ENCODE peak calls at places on chromosomes 13 and 19, in six cellular contexts. One of them, this sample, is unnamed. For H3K4me1, the result is how much of the 10 kb centered on the place peaks cover.

GRCh38 chr19:41604831-41605230 is 22.0 kb downstream of the CEACAM4 start:
- DNase-seq in H9: no peak
- DNase-seq in trophoblast cell: no peak
- DNase-seq in H1: no peak
- DNase-seq in IMR-90: no peak
- DNase-seq in mesenchymal stem cell: no peak
- DNase-seq in this sample: no peak

GRCh38 chr19:38417544-38418506 is 8.2 kb downstream of the RASGRP4 start:
- DNase-seq in H9: peak
- DNase-seq in trophoblast cell: peak
- DNase-seq in H1: peak
- DNase-seq in IMR-90: no peak
- DNase-seq in mesenchymal stem cell: peak
- DNase-seq in this sample: peak

GRCh38 chr13:98445340-98446233 is 131.3 kb downstream of the STK24 start:
- DNase-seq in H9: peak
- DNase-seq in trophoblast cell: peak
- DNase-seq in H1: peak
- DNase-seq in IMR-90: peak
- DNase-seq in mesenchymal stem cell: peak
- DNase-seq in this sample: peak

GRCh38 chr13:21458457-21458815 is 667 bp downstream of the ZDHHC20 start:
- DNase-seq in H9: peak
- DNase-seq in trophoblast cell: peak
- DNase-seq in H1: peak
- DNase-seq in IMR-90: no peak
- DNase-seq in mesenchymal stem cell: no peak
- DNase-seq in this sample: no peak

GRCh38 chr19:17582613-17583012 is 27.2 kb downstream of the COLGALT1 start:
- DNase-seq in H9: no peak
- DNase-seq in trophoblast cell: no peak
- DNase-seq in H1: no peak
- DNase-seq in IMR-90: no peak
- DNase-seq in mesenchymal stem cell: no peak
- DNase-seq in this sample: no peak

GRCh38 chr19:18292810-18293641 is 11.6 kb upstream of the JUND start:
- DNase-seq in H9: peak
- DNase-seq in trophoblast cell: peak
- DNase-seq in H1: peak
- DNase-seq in IMR-90: peak
- DNase-seq in mesenchymal stem cell: peak
- DNase-seq in this sample: peak

GRCh38 chr13:42720116-42720857 is 61.1 kb upstream of the FAM216B start:
- DNase-seq in H9: no peak
- DNase-seq in trophoblast cell: peak
- DNase-seq in H1: no peak
- DNase-seq in IMR-90: peak
- DNase-seq in mesenchymal stem cell: peak
- DNase-seq in this sample: no peak

GRCh38 chr19:56919308-56919995 is 78.9 kb upstream of the PEG3 start:
- DNase-seq in H9: no peak
- DNase-seq in trophoblast cell: peak
- DNase-seq in H1: no peak
- DNase-seq in IMR-90: no peak
- DNase-seq in mesenchymal stem cell: no peak
- DNase-seq in this sample: no peak

GRCh38 chr13:42539670-42540069 is 34.3 kb upstream of the TNFSF11 start:
- DNase-seq in H9: peak
- DNase-seq in trophoblast cell: no peak
- DNase-seq in H1: no peak
- DNase-seq in IMR-90: no peak
- DNase-seq in mesenchymal stem cell: no peak
- DNase-seq in this sample: no peak

GRCh38 chr13:95882121-95882520 is 171.1 kb downstream of the UGGT2 start:
- DNase-seq in H9: no peak
- DNase-seq in trophoblast cell: no peak
- DNase-seq in H1: no peak
- DNase-seq in IMR-90: no peak
- DNase-seq in mesenchymal stem cell: no peak
- DNase-seq in this sample: no peak

GRCh38 chr19:54106716-54107115 is 4.1 kb downstream of the NDUFA3 start:
- DNase-seq in H9: no peak
- DNase-seq in trophoblast cell: no peak
- DNase-seq in H1: no peak
- DNase-seq in IMR-90: no peak
- DNase-seq in mesenchymal stem cell: no peak
- DNase-seq in this sample: no peak

GRCh38 chr13:85755123-85755522 is 44.1 kb downstream of the SLITRK6 start:
- DNase-seq in H9: no peak
- DNase-seq in trophoblast cell: peak
- DNase-seq in H1: no peak
- DNase-seq in IMR-90: peak
- DNase-seq in mesenchymal stem cell: no peak
- DNase-seq in this sample: no peak

GRCh38 chr13:114016321-114017027 is 42.6 kb upstream of the C13orf46 start:
- DNase-seq in H9: no peak
- DNase-seq in trophoblast cell: no peak
- DNase-seq in H1: no peak
- DNase-seq in IMR-90: no peak
- DNase-seq in mesenchymal stem cell: no peak
- DNase-seq in this sample: no peak

GRCh38 chr13:108915634-108916497 is 286.5 kb downstream of the MYO16 start:
- DNase-seq in H9: peak
- DNase-seq in trophoblast cell: peak
- DNase-seq in H1: no peak
- DNase-seq in IMR-90: peak
- DNase-seq in mesenchymal stem cell: peak
- DNase-seq in this sample: no peak

GRCh38 chr19:11767633-11768133 is 883 bp downstream of the ZNF441 start:
- DNase-seq in H9: no peak
- DNase-seq in trophoblast cell: peak
- DNase-seq in H1: peak
- DNase-seq in IMR-90: peak
- DNase-seq in mesenchymal stem cell: peak
- DNase-seq in this sample: no peak

GRCh38 chr19:7833225-7834156 is 3.5 kb downstream of the EVI5L start:
- DNase-seq in H9: no peak
- DNase-seq in trophoblast cell: peak
- DNase-seq in H1: no peak
- DNase-seq in IMR-90: peak
- DNase-seq in mesenchymal stem cell: no peak
- DNase-seq in this sample: no peak

GRCh38 chr19:8340341-8341096 is 2.5 kb downstream of the KANK3 start:
- DNase-seq in H9: peak
- DNase-seq in trophoblast cell: no peak
- DNase-seq in H1: peak
- DNase-seq in IMR-90: no peak
- DNase-seq in mesenchymal stem cell: peak
- DNase-seq in this sample: no peak

GRCh38 chr19:40366697-40367561 is 18.4 kb downstream of the PLD3 start:
- DNase-seq in H9: peak
- DNase-seq in trophoblast cell: no peak
- DNase-seq in H1: peak
- DNase-seq in IMR-90: peak
- DNase-seq in mesenchymal stem cell: peak
- DNase-seq in this sample: peak

GRCh38 chr13:50119593-50119992 is 104.3 kb downstream of the KCNRG start:
- DNase-seq in H9: no peak
- DNase-seq in trophoblast cell: no peak
- DNase-seq in H1: no peak
- DNase-seq in IMR-90: peak
- DNase-seq in mesenchymal stem cell: peak
- DNase-seq in this sample: no peak

GRCh38 chr19:57934820-57935665 is at the start of gene ZNF418:
- DNase-seq in H9: peak
- DNase-seq in trophoblast cell: peak
- DNase-seq in H1: peak
- DNase-seq in IMR-90: peak
- DNase-seq in mesenchymal stem cell: peak
- DNase-seq in this sample: peak

GRCh38 chr13:94548382-94549240 is 47.3 kb downstream of the TGDS start:
- DNase-seq in H9: peak
- DNase-seq in trophoblast cell: no peak
- DNase-seq in H1: no peak
- DNase-seq in IMR-90: peak
- DNase-seq in mesenchymal stem cell: peak
- DNase-seq in this sample: no peak

GRCh38 chr19:34180709-34181108 is 8.4 kb downstream of the LSM14A start:
- DNase-seq in H9: no peak
- DNase-seq in trophoblast cell: no peak
- DNase-seq in H1: no peak
- DNase-seq in IMR-90: no peak
- DNase-seq in mesenchymal stem cell: no peak
- DNase-seq in this sample: no peak

GRCh38 chr19:10991521-10992081 is 30.8 kb downstream of the SMARCA4 start:
- DNase-seq in H9: no peak
- DNase-seq in trophoblast cell: no peak
- DNase-seq in H1: no peak
- DNase-seq in IMR-90: no peak
- DNase-seq in mesenchymal stem cell: no peak
- DNase-seq in this sample: no peak

GRCh38 chr13:114151565-114152284 is 19.3 kb upstream of the RASA3 start:
- DNase-seq in H9: no peak
- DNase-seq in trophoblast cell: no peak
- DNase-seq in H1: no peak
- DNase-seq in IMR-90: no peak
- DNase-seq in mesenchymal stem cell: no peak
- DNase-seq in this sample: no peak

GRCh38 chr13:32475403-32475802 is 47.5 kb upstream of the N4BP2L1 start:
- DNase-seq in H9: no peak
- DNase-seq in trophoblast cell: peak
- DNase-seq in H1: no peak
- DNase-seq in IMR-90: no peak
- DNase-seq in mesenchymal stem cell: no peak
- DNase-seq in this sample: no peak
- H3K4me1 ChIP-seq in H9: under half
- H3K4me1 ChIP-seq in trophoblast cell: under half
- H3K4me1 ChIP-seq in H1: under half
- H3K4me1 ChIP-seq in IMR-90: under half
- H3K4me1 ChIP-seq in mesenchymal stem cell: under half
- H3K4me1 ChIP-seq in this sample: under half

GRCh38 chr13:23469901-23470525 is 36.5 kb upstream of the SACS start:
- DNase-seq in H9: no peak
- DNase-seq in trophoblast cell: peak
- DNase-seq in H1: no peak
- DNase-seq in IMR-90: peak
- DNase-seq in mesenchymal stem cell: no peak
- DNase-seq in this sample: no peak

GRCh38 chr13:23466144-23467002 is 32.9 kb upstream of the SACS start:
- DNase-seq in H9: peak
- DNase-seq in trophoblast cell: peak
- DNase-seq in H1: peak
- DNase-seq in IMR-90: peak
- DNase-seq in mesenchymal stem cell: peak
- DNase-seq in this sample: peak

GRCh38 chr13:23467932-23468278 is 34.4 kb upstream of the SACS start:
- DNase-seq in H9: no peak
- DNase-seq in trophoblast cell: no peak
- DNase-seq in H1: no peak
- DNase-seq in IMR-90: no peak
- DNase-seq in mesenchymal stem cell: no peak
- DNase-seq in this sample: no peak

GRCh38 chr13:23468811-23469210 is 35.3 kb upstream of the SACS start:
- DNase-seq in H9: no peak
- DNase-seq in trophoblast cell: peak
- DNase-seq in H1: no peak
- DNase-seq in IMR-90: no peak
- DNase-seq in mesenchymal stem cell: no peak
- DNase-seq in this sample: no peak

DNA sequence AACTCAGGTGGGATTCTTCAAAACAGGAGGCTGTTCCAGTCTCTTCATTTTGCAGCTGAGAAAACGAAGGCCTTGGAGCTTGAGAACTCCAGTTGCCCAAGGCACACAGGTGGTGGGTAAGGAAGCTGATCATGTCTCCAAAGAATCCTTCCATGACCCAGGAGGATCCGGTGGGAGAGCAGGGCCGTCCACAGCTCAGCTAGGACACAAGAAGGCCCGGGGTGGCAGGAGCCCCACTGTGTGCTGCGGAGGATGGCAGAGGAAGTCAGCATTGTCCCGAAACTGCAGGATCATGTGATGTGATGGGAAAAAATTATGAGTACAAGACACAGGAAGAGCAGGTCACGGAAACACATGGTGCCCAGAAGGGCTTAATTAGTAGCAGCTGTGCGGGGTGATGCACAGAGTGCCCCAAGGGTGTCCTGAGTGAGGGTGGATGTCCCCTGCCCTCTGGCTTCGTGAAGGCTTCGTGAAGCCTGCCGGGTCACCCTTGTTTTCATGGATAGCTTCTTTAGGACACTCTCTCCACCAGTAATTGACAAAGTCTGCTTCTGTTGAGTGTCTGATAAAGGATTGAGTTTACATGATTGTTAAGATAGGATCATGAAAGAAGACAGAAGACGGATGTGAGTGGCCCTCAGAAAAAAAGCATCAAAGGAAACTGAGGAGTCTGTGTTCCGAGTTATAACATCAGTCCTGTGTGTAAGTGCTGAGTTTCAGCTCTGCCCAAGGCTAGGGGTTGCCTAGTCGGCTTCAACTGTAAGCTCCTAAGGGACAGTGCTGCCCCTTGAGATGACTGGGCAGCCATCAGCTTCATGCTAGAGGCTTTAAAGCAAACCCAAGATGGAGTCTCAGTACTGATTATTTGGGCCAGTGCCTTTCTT is 33.8 kb upstream of the SACS start:
- DNase-seq in H9: no peak
- DNase-seq in trophoblast cell: no peak
- DNase-seq in H1: no peak
- DNase-seq in IMR-90: peak
- DNase-seq in mesenchymal stem cell: peak
- DNase-seq in this sample: no peak
- H2AFZ ChIP-seq in H9: no peak
- H2AFZ ChIP-seq in trophoblast cell: peak
- H2AFZ ChIP-seq in H1: peak
- H2AFZ ChIP-seq in IMR-90: peak
- H2AFZ ChIP-seq in mesenchymal stem cell: no peak
- H2AFZ ChIP-seq in this sample: peak

DNA sequence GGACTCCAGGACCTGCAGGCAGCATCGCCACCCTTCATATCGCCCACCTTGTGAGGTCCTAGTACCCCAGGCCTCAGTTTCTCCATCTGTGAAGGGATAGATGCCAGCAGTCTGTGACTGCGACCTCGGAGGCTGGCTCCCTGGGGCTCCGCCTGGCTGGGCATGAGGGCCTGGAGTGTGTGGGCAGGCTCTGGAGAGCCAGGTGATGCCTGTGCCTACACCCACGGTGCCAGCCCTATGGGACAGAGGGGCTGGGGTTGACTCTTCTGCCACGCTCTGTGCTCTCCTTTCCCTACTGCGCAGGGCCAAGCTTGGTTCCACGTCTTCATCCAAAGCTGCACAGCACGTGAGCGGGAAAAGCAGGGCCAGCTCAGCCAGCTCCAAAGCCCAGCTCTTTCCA is 26.0 kb upstream of the NFIC start:
- DNase-seq in H9: no peak
- DNase-seq in trophoblast cell: no peak
- DNase-seq in H1: no peak
- DNase-seq in IMR-90: no peak
- DNase-seq in mesenchymal stem cell: no peak
- DNase-seq in this sample: no peak
- H4K91ac ChIP-seq in H9: no peak
- H4K91ac ChIP-seq in trophoblast cell: no peak
- H4K91ac ChIP-seq in H1: no peak
- H4K91ac ChIP-seq in IMR-90: no peak
- H4K91ac ChIP-seq in mesenchymal stem cell: peak
- H4K91ac ChIP-seq in this sample: no peak

GRCh38 chr19:15265214-15265613 is 33.0 kb upstream of the EPHX3 start:
- DNase-seq in H9: no peak
- DNase-seq in trophoblast cell: no peak
- DNase-seq in H1: no peak
- DNase-seq in IMR-90: no peak
- DNase-seq in mesenchymal stem cell: no peak
- DNase-seq in this sample: no peak
- H3K4me1 ChIP-seq in H9: under half
- H3K4me1 ChIP-seq in trophoblast cell: under half
- H3K4me1 ChIP-seq in H1: under half
- H3K4me1 ChIP-seq in IMR-90: under half
- H3K4me1 ChIP-seq in mesenchymal stem cell: under half
- H3K4me1 ChIP-seq in this sample: under half